ENCODE peak calls at places on chromosomes 11 and 22, in seven cellular contexts. J, G, Z, P, N, O and C are unnamed samples.

GRCh38 chr11:71246559-71246958 is 5.8 kb downstream of the SHANK2 start:
- DNase-seq in Z (no peak), G (no peak), N (no peak), J (no peak), O (no peak), P (no peak), C (no peak)

GRCh38 chr11:133133053-133133452 is 399.2 kb downstream of the OPCML start:
- DNase-seq in J (no peak), N (no peak), G (no peak), P (no peak), O (no peak), Z (no peak), C (peak)

GRCh38 chr11:33552756-33553155 is 147.9 kb downstream of the C11orf91 start:
- DNase-seq in O (no peak), N (no peak), Z (no peak), P (no peak), J (no peak), G (peak), C (no peak)

GRCh38 chr11:26483101-26483500 is 89.0 kb downstream of the MUC15 start:
- DNase-seq in Z (no peak), N (no peak), J (peak), G (no peak), O (no peak), P (peak), C (no peak)

GRCh38 chr11:93921695-93922468 is 71.5 kb upstream of the VSTM5 start:
- DNase-seq in J (peak), Z (peak), O (no peak), N (no peak), P (peak), G (peak), C (peak)

GRCh38 chr22:45010532-45010900 is 711 bp upstream of the PHF21B start:
- DNase-seq in P (no peak), O (no peak), Z (no peak), G (no peak), J (no peak), N (no peak), C (no peak)

GRCh38 chr22:16954060-16954403 is 54.0 kb downstream of the GAB4 start:
- DNase-seq in N (no peak), Z (no peak), O (no peak), G (no peak), J (no peak), P (no peak), C (no peak)

GRCh38 chr11:107501713-107502112 is 44.1 kb upstream of the CWF19L2 start:
- DNase-seq in N (no peak), P (no peak), Z (peak), J (no peak), G (no peak), O (no peak), C (no peak)

GRCh38 chr11:93740802-93741093 is 547 bp downstream of the TAF1D start:
- DNase-seq in P (peak), N (peak), Z (peak), O (peak), G (peak), J (no peak), C (peak)

GRCh38 chr22:37243402-37244113 is 511 bp downstream of the RAC2 start:
- DNase-seq in P (no peak), N (no peak), Z (no peak), O (no peak), J (no peak), G (no peak), C (no peak)

GRCh38 chr11:10917802-10918201 is 59.9 kb upstream of the ZBED5 start:
- DNase-seq in N (no peak), G (no peak), P (no peak), O (no peak), Z (no peak), J (no peak), C (no peak)